ENCODE peak calls at places on chromosome 6, in seven cellular contexts. U is thoracic aorta; P is activated CD8-positive, alpha-beta memory T cell treated with anti-CD3 and anti-CD28 coated beads for 24 hours; M is AG08395; D is GM23248; K is NCI-H1417; N is non-pigmented ciliary epithelial cell. G is an unnamed sample.

GRCh38 chr6:116170358-116171057 is 44.6 kb upstream of the COL10A1 start:
- DNase-seq in P (no peak), K (no peak), U (no peak), N (no peak), M (no peak), D (no peak), G (no peak)

GRCh38 chr6:68572525-68572924 is 62.6 kb upstream of the ADGRB3 start:
- DNase-seq in M (no peak), U (no peak), N (no peak), D (peak), P (no peak), K (peak), G (no peak)

GRCh38 chr6:101302593-101302992 is 90.9 kb upstream of the GRIK2 start:
- DNase-seq in D (no peak), M (no peak), N (no peak), U (no peak), P (no peak), K (no peak), G (no peak)

GRCh38 chr6:158037771-158038170 is 56.1 kb downstream of the SYNJ2 start:
- DNase-seq in M (no peak), K (no peak), N (no peak), P (no peak), D (no peak), U (no peak), G (no peak)

GRCh38 chr6:163281661-163282060 is 132.9 kb upstream of the QKI start:
- DNase-seq in U (no peak), N (no peak), P (no peak), D (no peak), K (no peak), M (no peak), G (no peak)

GRCh38 chr6:31836676-31837611 is 9.4 kb downstream of the HSPA1B start:
- DNase-seq in M (no peak), K (no peak), U (no peak), D (peak), N (no peak), P (no peak), G (peak)

GRCh38 chr6:56713285-56713684 is 70.6 kb upstream of the DST start:
- DNase-seq in N (peak), M (peak), P (no peak), U (peak), K (no peak), D (peak), G (peak)

GRCh38 chr6:44225579-44226325 is 2.4 kb downstream of the SLC29A1 start:
- DNase-seq in M (no peak), D (no peak), N (no peak), P (no peak), U (no peak), K (peak), G (no peak)

GRCh38 chr6:32840604-32841246 is 2.2 kb upstream of the TAP2 start:
- DNase-seq in K (no peak), M (no peak), P (peak), D (no peak), U (no peak), N (no peak), G (no peak)

GRCh38 chr6:43570876-43571441 is 4.9 kb downstream of the XPO5 start:
- DNase-seq in N (peak), P (no peak), U (no peak), K (no peak), D (peak), M (no peak), G (no peak)

GRCh38 chr6:11120273-11121005 is 8.9 kb upstream of the ERVFRD-1 start:
- DNase-seq in N (no peak), D (peak), U (no peak), K (peak), M (no peak), P (no peak), G (peak)

GRCh38 chr6:44139351-44139743 is 12.0 kb downstream of the TMEM63B start:
- DNase-seq in P (no peak), M (no peak), U (no peak), K (no peak), N (no peak), D (no peak), G (no peak)

GRCh38 chr6:135812085-135812526 is 39.4 kb upstream of the PDE7B start:
- DNase-seq in P (no peak), D (peak), N (no peak), M (peak), U (no peak), K (no peak), G (peak)

GRCh38 chr6:31821301-31822037 is 6.1 kb upstream of the HSPA1B start:
- DNase-seq in U (no peak), K (peak), P (peak), D (peak), N (no peak), M (peak), G (peak)

GRCh38 chr6:167219967-167220512 is 62.3 kb upstream of the GPR31 start:
- DNase-seq in K (peak), N (no peak), P (no peak), U (no peak), D (no peak), M (no peak), G (no peak)

GRCh38 chr6:27495386-27496135 is 22.7 kb upstream of the ZNF184 start:
- DNase-seq in D (peak), N (no peak), U (no peak), P (peak), M (peak), K (no peak), G (peak)

GRCh38 chr6:125213936-125214335 is 60.4 kb downstream of the TPD52L1 start:
- DNase-seq in P (no peak), M (no peak), D (no peak), K (no peak), N (no peak), U (no peak), G (no peak)

GRCh38 chr6:137234505-137234863 is 15.3 kb upstream of the IFNGR1 start:
- DNase-seq in M (no peak), N (no peak), K (no peak), U (no peak), D (no peak), P (no peak), G (no peak)

GRCh38 chr6:95431637-95432228 is 145.6 kb upstream of the MANEA start:
- DNase-seq in M (peak), P (no peak), N (no peak), D (peak), U (no peak), K (peak), G (peak)

GRCh38 chr6:1630771-1631217 is 21.1 kb downstream of the FOXC1 start:
- DNase-seq in P (no peak), K (no peak), N (no peak), D (no peak), U (no peak), M (no peak), G (no peak)

GRCh38 chr6:30914854-30915590 is 984 bp downstream of the VARS2 start:
- DNase-seq in K (peak), M (no peak), U (no peak), P (peak), N (no peak), D (peak), G (no peak)

GRCh38 chr6:125258651-125259353 is 43.0 kb downstream of the HDDC2 start:
- DNase-seq in U (no peak), N (no peak), P (no peak), K (no peak), M (no peak), D (no peak), G (peak)

G was measured in adipocyte.